ENCODE peak calls at places on chromosome 12, in six cellular contexts. One of them, this sample, is unnamed.

GRCh38 chr12:30796508-30796780 is 41.7 kb upstream of the CAPRIN2 start:
- DNase-seq in fibroblast of mammary gland: peak
- DNase-seq in HCT116: no peak
- DNase-seq in astrocyte of the spinal cord: peak
- DNase-seq in cardiac muscle cell: peak
- DNase-seq in AG10803: peak
- DNase-seq in this sample: peak

GRCh38 chr12:6272300-6273208 is 37.9 kb upstream of the PLEKHG6 start:
- DNase-seq in fibroblast of mammary gland: no peak
- DNase-seq in HCT116: peak
- DNase-seq in astrocyte of the spinal cord: no peak
- DNase-seq in cardiac muscle cell: no peak
- DNase-seq in AG10803: no peak
- DNase-seq in this sample: peak

GRCh38 chr12:2183556-2184541 is 131.1 kb downstream of the CACNA1C start:
- DNase-seq in fibroblast of mammary gland: peak
- DNase-seq in HCT116: no peak
- DNase-seq in astrocyte of the spinal cord: peak
- DNase-seq in cardiac muscle cell: peak
- DNase-seq in AG10803: peak
- DNase-seq in this sample: no peak

GRCh38 chr12:51381226-51382079 is 9.8 kb downstream of the GALNT6 start:
- DNase-seq in fibroblast of mammary gland: peak
- DNase-seq in HCT116: no peak
- DNase-seq in astrocyte of the spinal cord: peak
- DNase-seq in cardiac muscle cell: peak
- DNase-seq in AG10803: peak
- DNase-seq in this sample: no peak

GRCh38 chr12:107504503-107504885 is 181.1 kb upstream of the PWP1 start:
- DNase-seq in fibroblast of mammary gland: no peak
- DNase-seq in HCT116: no peak
- DNase-seq in astrocyte of the spinal cord: no peak
- DNase-seq in cardiac muscle cell: no peak
- DNase-seq in AG10803: no peak
- DNase-seq in this sample: no peak

GRCh38 chr12:89236748-89237428 is 115.4 kb downstream of the DUSP6 start:
- DNase-seq in fibroblast of mammary gland: peak
- DNase-seq in HCT116: peak
- DNase-seq in astrocyte of the spinal cord: peak
- DNase-seq in cardiac muscle cell: peak
- DNase-seq in AG10803: peak
- DNase-seq in this sample: peak

GRCh38 chr12:4191642-4192041 is 81.9 kb upstream of the CCND2 start:
- DNase-seq in fibroblast of mammary gland: no peak
- DNase-seq in HCT116: no peak
- DNase-seq in astrocyte of the spinal cord: no peak
- DNase-seq in cardiac muscle cell: no peak
- DNase-seq in AG10803: no peak
- DNase-seq in this sample: no peak

GRCh38 chr12:29164477-29165163 is 15.5 kb downstream of the FAR2 start:
- DNase-seq in fibroblast of mammary gland: peak
- DNase-seq in HCT116: no peak
- DNase-seq in astrocyte of the spinal cord: peak
- DNase-seq in cardiac muscle cell: peak
- DNase-seq in AG10803: peak
- DNase-seq in this sample: no peak

GRCh38 chr12:79006306-79006705 is 141.7 kb downstream of the SYT1 start:
- DNase-seq in fibroblast of mammary gland: peak
- DNase-seq in HCT116: peak
- DNase-seq in astrocyte of the spinal cord: no peak
- DNase-seq in cardiac muscle cell: peak
- DNase-seq in AG10803: peak
- DNase-seq in this sample: no peak

GRCh38 chr12:95385646-95386045 is 88.3 kb upstream of the METAP2 start:
- DNase-seq in fibroblast of mammary gland: peak
- DNase-seq in HCT116: no peak
- DNase-seq in astrocyte of the spinal cord: no peak
- DNase-seq in cardiac muscle cell: peak
- DNase-seq in AG10803: peak
- DNase-seq in this sample: no peak

GRCh38 chr12:52804029-52804428 is 8.1 kb upstream of the KRT3 start:
- DNase-seq in fibroblast of mammary gland: no peak
- DNase-seq in HCT116: no peak
- DNase-seq in astrocyte of the spinal cord: no peak
- DNase-seq in cardiac muscle cell: no peak
- DNase-seq in AG10803: no peak
- DNase-seq in this sample: no peak

GRCh38 chr12:50488801-50489200 is 16.0 kb upstream of the DIP2B start:
- DNase-seq in fibroblast of mammary gland: no peak
- DNase-seq in HCT116: no peak
- DNase-seq in astrocyte of the spinal cord: no peak
- DNase-seq in cardiac muscle cell: no peak
- DNase-seq in AG10803: no peak
- DNase-seq in this sample: no peak

DNA sequence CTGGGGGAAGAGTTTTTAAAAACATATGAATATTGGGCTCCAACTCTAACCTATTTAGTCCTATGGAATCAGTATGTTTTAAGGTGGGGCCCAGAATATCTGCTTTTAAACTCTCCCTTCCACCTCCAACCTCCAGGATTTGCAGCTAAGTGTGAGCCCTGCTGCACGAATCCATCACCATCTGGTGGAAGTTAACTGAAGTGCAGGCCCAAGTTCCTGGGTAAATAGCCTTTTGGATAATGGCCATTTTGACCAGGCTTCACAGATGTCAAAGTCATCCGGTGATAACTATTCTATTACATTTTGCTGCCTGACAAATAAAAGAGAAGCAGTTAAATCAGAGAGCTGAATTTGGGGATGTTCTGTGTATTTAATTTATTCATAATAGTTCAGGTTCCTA is 58.1 kb upstream of the RMST start:
- DNase-seq in fibroblast of mammary gland: peak
- DNase-seq in HCT116: peak
- DNase-seq in astrocyte of the spinal cord: peak
- DNase-seq in cardiac muscle cell: peak
- DNase-seq in AG10803: peak
- DNase-seq in this sample: peak
- TF ChIP-seq CTCF in fibroblast of mammary gland: peak
- TF ChIP-seq CTCF in HCT116: peak
- TF ChIP-seq CTCF in astrocyte of the spinal cord: peak
- TF ChIP-seq CTCF in cardiac muscle cell: peak
- TF ChIP-seq CTCF in AG10803: peak
- TF ChIP-seq CTCF in this sample: peak

GRCh38 chr12:47318963-47319362 is 239.2 kb upstream of the AMIGO2 start:
- DNase-seq in fibroblast of mammary gland: no peak
- DNase-seq in HCT116: no peak
- DNase-seq in astrocyte of the spinal cord: no peak
- DNase-seq in cardiac muscle cell: no peak
- DNase-seq in AG10803: no peak
- DNase-seq in this sample: no peak
- TF ChIP-seq CTCF in fibroblast of mammary gland: no peak
- TF ChIP-seq CTCF in HCT116: no peak
- TF ChIP-seq CTCF in astrocyte of the spinal cord: no peak
- TF ChIP-seq CTCF in cardiac muscle cell: no peak
- TF ChIP-seq CTCF in AG10803: no peak
- TF ChIP-seq CTCF in this sample: no peak

GRCh38 chr12:116759783-116760581 is 21.9 kb downstream of the RNFT2 start:
- DNase-seq in fibroblast of mammary gland: no peak
- DNase-seq in HCT116: peak
- DNase-seq in astrocyte of the spinal cord: no peak
- DNase-seq in cardiac muscle cell: peak
- DNase-seq in AG10803: no peak
- DNase-seq in this sample: no peak
- TF ChIP-seq CTCF in fibroblast of mammary gland: no peak
- TF ChIP-seq CTCF in HCT116: peak
- TF ChIP-seq CTCF in astrocyte of the spinal cord: no peak
- TF ChIP-seq CTCF in cardiac muscle cell: no peak
- TF ChIP-seq CTCF in AG10803: no peak
- TF ChIP-seq CTCF in this sample: no peak

GRCh38 chr12:126362964-126363363 is 1297.7 kb downstream of the AACS start:
- DNase-seq in fibroblast of mammary gland: no peak
- DNase-seq in HCT116: no peak
- DNase-seq in astrocyte of the spinal cord: no peak
- DNase-seq in cardiac muscle cell: no peak
- DNase-seq in AG10803: no peak
- DNase-seq in this sample: no peak
- TF ChIP-seq CTCF in fibroblast of mammary gland: no peak
- TF ChIP-seq CTCF in HCT116: no peak
- TF ChIP-seq CTCF in astrocyte of the spinal cord: peak
- TF ChIP-seq CTCF in cardiac muscle cell: no peak
- TF ChIP-seq CTCF in AG10803: no peak
- TF ChIP-seq CTCF in this sample: no peak

GRCh38 chr12:65074932-65075331 is 46.2 kb downstream of the WIF1 start:
- DNase-seq in fibroblast of mammary gland: no peak
- DNase-seq in HCT116: peak
- DNase-seq in astrocyte of the spinal cord: no peak
- DNase-seq in cardiac muscle cell: no peak
- DNase-seq in AG10803: no peak
- DNase-seq in this sample: no peak
- TF ChIP-seq CTCF in fibroblast of mammary gland: peak
- TF ChIP-seq CTCF in HCT116: peak
- TF ChIP-seq CTCF in astrocyte of the spinal cord: no peak
- TF ChIP-seq CTCF in cardiac muscle cell: no peak
- TF ChIP-seq CTCF in AG10803: no peak
- TF ChIP-seq CTCF in this sample: no peak

GRCh38 chr12:92506891-92507290 is 195.9 kb upstream of the PLEKHG7 start:
- DNase-seq in fibroblast of mammary gland: no peak
- DNase-seq in HCT116: no peak
- DNase-seq in astrocyte of the spinal cord: no peak
- DNase-seq in cardiac muscle cell: no peak
- DNase-seq in AG10803: no peak
- DNase-seq in this sample: no peak

GRCh38 chr12:92509156-92509758 is 193.5 kb upstream of the PLEKHG7 start:
- DNase-seq in fibroblast of mammary gland: peak
- DNase-seq in HCT116: no peak
- DNase-seq in astrocyte of the spinal cord: no peak
- DNase-seq in cardiac muscle cell: no peak
- DNase-seq in AG10803: peak
- DNase-seq in this sample: no peak

GRCh38 chr12:92505373-92506340 is 197.1 kb upstream of the PLEKHG7 start:
- DNase-seq in fibroblast of mammary gland: peak
- DNase-seq in HCT116: no peak
- DNase-seq in astrocyte of the spinal cord: peak
- DNase-seq in cardiac muscle cell: peak
- DNase-seq in AG10803: peak
- DNase-seq in this sample: peak

GRCh38 chr12:92503977-92504966 is 198.5 kb upstream of the PLEKHG7 start:
- DNase-seq in fibroblast of mammary gland: no peak
- DNase-seq in HCT116: no peak
- DNase-seq in astrocyte of the spinal cord: no peak
- DNase-seq in cardiac muscle cell: no peak
- DNase-seq in AG10803: no peak
- DNase-seq in this sample: peak

DNA sequence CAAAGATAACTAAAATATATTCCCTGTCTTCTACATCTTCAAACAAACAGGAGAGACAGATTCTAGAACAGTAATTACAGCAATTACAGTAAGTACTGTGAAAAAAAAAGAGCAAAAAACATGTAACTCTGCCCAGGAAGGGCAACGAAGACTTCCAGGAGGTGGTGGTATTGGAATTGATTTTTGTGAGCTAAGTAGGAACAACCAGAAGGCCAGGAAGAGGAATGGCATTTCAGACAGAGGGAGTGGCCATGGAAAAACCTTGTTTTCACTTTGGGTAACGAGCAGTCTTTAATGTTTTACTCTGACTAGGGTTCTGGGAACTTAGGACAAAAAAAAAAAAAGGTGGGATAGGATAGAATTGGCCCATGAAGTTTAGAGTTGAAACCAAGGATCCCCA is 196.3 kb upstream of the PLEKHG7 start:
- DNase-seq in fibroblast of mammary gland: peak
- DNase-seq in HCT116: no peak
- DNase-seq in astrocyte of the spinal cord: no peak
- DNase-seq in cardiac muscle cell: no peak
- DNase-seq in AG10803: peak
- DNase-seq in this sample: peak
- TF ChIP-seq CTCF in fibroblast of mammary gland: no peak
- TF ChIP-seq CTCF in HCT116: no peak
- TF ChIP-seq CTCF in astrocyte of the spinal cord: no peak
- TF ChIP-seq CTCF in cardiac muscle cell: no peak
- TF ChIP-seq CTCF in AG10803: no peak
- TF ChIP-seq CTCF in this sample: no peak

GRCh38 chr12:128387811-128388422 is 120.9 kb downstream of the TMEM132C start:
- DNase-seq in fibroblast of mammary gland: peak
- DNase-seq in HCT116: no peak
- DNase-seq in astrocyte of the spinal cord: no peak
- DNase-seq in cardiac muscle cell: peak
- DNase-seq in AG10803: no peak
- DNase-seq in this sample: peak
- TF ChIP-seq CTCF in fibroblast of mammary gland: peak
- TF ChIP-seq CTCF in HCT116: peak
- TF ChIP-seq CTCF in astrocyte of the spinal cord: peak
- TF ChIP-seq CTCF in cardiac muscle cell: peak
- TF ChIP-seq CTCF in AG10803: peak
- TF ChIP-seq CTCF in this sample: no peak

GRCh38 chr12:45494279-45494678 is 235.2 kb upstream of the ARID2 start:
- DNase-seq in fibroblast of mammary gland: no peak
- DNase-seq in HCT116: no peak
- DNase-seq in astrocyte of the spinal cord: no peak
- DNase-seq in cardiac muscle cell: no peak
- DNase-seq in AG10803: no peak
- DNase-seq in this sample: no peak

GRCh38 chr12:45490232-45490881 is 239.1 kb upstream of the ARID2 start:
- DNase-seq in fibroblast of mammary gland: no peak
- DNase-seq in HCT116: no peak
- DNase-seq in astrocyte of the spinal cord: no peak
- DNase-seq in cardiac muscle cell: no peak
- DNase-seq in AG10803: no peak
- DNase-seq in this sample: no peak
- TF ChIP-seq CTCF in fibroblast of mammary gland: no peak
- TF ChIP-seq CTCF in HCT116: peak
- TF ChIP-seq CTCF in astrocyte of the spinal cord: no peak
- TF ChIP-seq CTCF in cardiac muscle cell: no peak
- TF ChIP-seq CTCF in AG10803: no peak
- TF ChIP-seq CTCF in this sample: no peak